ENCODE peak calls at places on chromosomes 2 and 18, in four cellular contexts. L is astrocyte, Q is Peyer's patch, P is PC-3. I is an unnamed sample.
A peak's percentile ranks its signal among the peaks of the same experiment; 100 is the strongest.

GRCh38 chr2:142872900-142873724 is 4.4 kb upstream of the KYNU start:
- DNase-seq in P (peak; percentile 87), L (peak; percentile 83), Q (no peak), I (peak; percentile 89)

GRCh38 chr2:217662984-217663602 is 339.7 kb downstream of the TNS1 start:
- DNase-seq in L (peak; percentile 34), Q (no peak), P (peak; percentile 43), I (no peak)

GRCh38 chr2:217920879-217921603 is 81.8 kb downstream of the TNS1 start:
- DNase-seq in Q (no peak), L (peak; percentile 63), P (no peak), I (no peak)

GRCh38 chr2:64562148-64562784 is 38.1 kb downstream of the AFTPH start:
- DNase-seq in L (no peak), Q (no peak), P (peak; percentile 71), I (peak; percentile 11)

GRCh38 chr2:177338177-177338721 is 54.3 kb upstream of the AGPS start:
- DNase-seq in L (peak; percentile 78), P (peak; percentile 88), Q (no peak), I (peak; percentile 63)

GRCh38 chr2:9639740-9640337 is 9.0 kb upstream of the YWHAQ start:
- DNase-seq in Q (no peak), L (no peak), P (no peak), I (no peak)

GRCh38 chr2:141201161-141201560 is 929.7 kb downstream of the LRP1B start:
- DNase-seq in Q (no peak), P (no peak), L (peak; percentile 55), I (no peak)

GRCh38 chr2:70607121-70607551 is 53.5 kb upstream of the TGFA start:
- DNase-seq in L (peak; percentile 42), Q (no peak), P (no peak), I (no peak)

GRCh38 chr2:24972315-24972958 is 682 bp upstream of the DNAJC27 start:
- DNase-seq in P (peak; percentile 26), Q (peak; percentile 37), L (no peak), I (peak; percentile 58)

GRCh38 chr2:69517410-69517809 is 80.2 kb upstream of the NFU1 start:
- DNase-seq in P (no peak), L (no peak), Q (no peak), I (no peak)

GRCh38 chr2:196431957-196432356 is 207.6 kb upstream of the CCDC150 start:
- DNase-seq in L (no peak), Q (no peak), P (peak; percentile 56), I (peak; percentile 19)

GRCh38 chr18:13606589-13607254 is 119.6 kb downstream of the FAM210A start:
- DNase-seq in L (no peak), P (no peak), Q (no peak), I (peak; percentile 57)

GRCh38 chr2:229815858-229816257 is 101.5 kb upstream of the DNER start:
- DNase-seq in P (peak; percentile 51), L (peak; percentile 48), Q (no peak), I (peak; percentile 58)

GRCh38 chr2:72830273-72830672 is 4.4 kb upstream of the EXOC6B start:
- DNase-seq in L (no peak), Q (no peak), P (no peak), I (no peak)

GRCh38 chr2:143946436-143947385 is 573.2 kb downstream of the ZEB2 start:
- DNase-seq in L (no peak), Q (no peak), P (no peak), I (no peak)

GRCh38 chr2:43192939-43193651 is 33.3 kb downstream of the ZFP36L2 start:
- DNase-seq in L (no peak), Q (no peak), P (no peak), I (no peak)

GRCh38 chr2:175431054-175431780 is 249.7 kb upstream of the ATP5MC3 start:
- DNase-seq in L (no peak), P (no peak), Q (no peak), I (no peak)

GRCh38 chr2:183926433-183926832 is 671.9 kb upstream of the ZNF804A start:
- DNase-seq in P (no peak), L (no peak), Q (no peak), I (no peak)

GRCh38 chr2:36246320-36246990 is 109.1 kb upstream of the CRIM1 start:
- DNase-seq in P (no peak), Q (no peak), L (peak; percentile 59), I (no peak)

GRCh38 chr18:33584845-33585775 is 7.1 kb downstream of the ASXL3 start:
- DNase-seq in Q (no peak), L (no peak), P (no peak), I (no peak)

GRCh38 chr2:38876407-38876806 is 631 bp downstream of the MORN2 start:
- DNase-seq in Q (no peak), L (no peak), P (no peak), I (peak; percentile 2)

GRCh38 chr2:100397976-100398375 is 19.5 kb downstream of the CHST10 start:
- DNase-seq in P (no peak), Q (no peak), L (no peak), I (no peak)

GRCh38 chr2:15705839-15706386 is 114.2 kb downstream of the DDX1 start:
- DNase-seq in Q (no peak), L (no peak), P (no peak), I (no peak)

GRCh38 chr18:48238636-48239035 is 170.5 kb downstream of the ZBTB7C start:
- DNase-seq in L (no peak), P (no peak), Q (no peak), I (no peak)

GRCh38 chr2:134086594-134087219 is 167.2 kb upstream of the MGAT5 start:
- DNase-seq in L (no peak), Q (no peak), P (no peak), I (no peak)

GRCh38 chr2:101479328-101479727 is 4.4 kb upstream of the RFX8 start:
- DNase-seq in Q (no peak), P (no peak), L (no peak), I (no peak)

GRCh38 chr18:8661754-8662573 is 43.4 kb upstream of the MTCL1 start:
- DNase-seq in L (peak; percentile 67), P (peak; percentile 53), Q (no peak), I (peak; percentile 28)

GRCh38 chr2:150339951-150340350 is 147.5 kb downstream of the RND3 start:
- DNase-seq in L (peak; percentile 27), P (no peak), Q (no peak), I (peak; percentile 58)

GRCh38 chr2:153519260-153519875 is 40.8 kb upstream of the RPRM start:
- DNase-seq in P (peak; percentile 77), Q (no peak), L (peak; percentile 21), I (peak; percentile 50)

GRCh38 chr2:152729844-152730243 is 11.4 kb downstream of the ARL6IP6 start:
- DNase-seq in Q (no peak), P (no peak), L (no peak), I (no peak)

GRCh38 chr2:84515788-84516187 is 510 bp upstream of the DNAH6 start:
- DNase-seq in L (no peak), P (no peak), Q (no peak), I (no peak)

GRCh38 chr2:86225581-86225980 is 26.3 kb downstream of the MRPL35 start:
- DNase-seq in L (no peak), P (no peak), Q (peak; percentile 76), I (peak; percentile 10)

GRCh38 chr2:181953773-181954537 is 31.7 kb upstream of the PPP1R1C start:
- DNase-seq in P (peak; percentile 83), Q (peak; percentile 24), L (peak; percentile 50), I (peak; percentile 75)

GRCh38 chr2:233983445-233983844 is 66.3 kb downstream of the TRPM8 start:
- DNase-seq in L (no peak), Q (no peak), P (no peak), I (no peak)

GRCh38 chr2:161228511-161229240 is 68.4 kb downstream of the TANK start:
- DNase-seq in P (peak; percentile 96), L (peak; percentile 6), Q (no peak), I (no peak)

GRCh38 chr2:239224249-239224605 is 176.6 kb downstream of the HDAC4 start:
- DNase-seq in P (no peak), L (no peak), Q (no peak), I (no peak)

GRCh38 chr2:113890253-113891235 is 655 bp downstream of the ACTR3 start:
- DNase-seq in Q (peak; percentile 81), L (peak; percentile 73), P (peak; percentile 75), I (peak; percentile 74)
- TF ChIP-seq CTCF in Q (no peak), L (no peak), P (no peak), I (no peak)

GRCh38 chr2:230864122-230864604 is 579 bp upstream of the ITM2C start:
- DNase-seq in Q (no peak), L (no peak), P (no peak), I (no peak)
- H3K4me3 ChIP-seq in Q (peak overlapping the region; percentile 72), L (peak overlapping the region; percentile 67), P (peak overlapping the region; percentile 97), I (peak overlapping the region; percentile 69)

GRCh38 chr2:232886632-232887031 is 16.6 kb downstream of the SNORC start:
- DNase-seq in Q (no peak), P (no peak), L (no peak), I (no peak)

GRCh38 chr2:232886176-232886575 is 16.1 kb downstream of the SNORC start:
- DNase-seq in Q (no peak), L (no peak), P (no peak), I (no peak)

GRCh38 chr2:232884001-232884421 is 13.9 kb downstream of the SNORC start:
- DNase-seq in Q (no peak), P (no peak), L (no peak), I (no peak)

GRCh38 chr2:232884549-232885263 is 14.6 kb downstream of the SNORC start:
- DNase-seq in Q (no peak), L (no peak), P (no peak), I (no peak)

DNA sequence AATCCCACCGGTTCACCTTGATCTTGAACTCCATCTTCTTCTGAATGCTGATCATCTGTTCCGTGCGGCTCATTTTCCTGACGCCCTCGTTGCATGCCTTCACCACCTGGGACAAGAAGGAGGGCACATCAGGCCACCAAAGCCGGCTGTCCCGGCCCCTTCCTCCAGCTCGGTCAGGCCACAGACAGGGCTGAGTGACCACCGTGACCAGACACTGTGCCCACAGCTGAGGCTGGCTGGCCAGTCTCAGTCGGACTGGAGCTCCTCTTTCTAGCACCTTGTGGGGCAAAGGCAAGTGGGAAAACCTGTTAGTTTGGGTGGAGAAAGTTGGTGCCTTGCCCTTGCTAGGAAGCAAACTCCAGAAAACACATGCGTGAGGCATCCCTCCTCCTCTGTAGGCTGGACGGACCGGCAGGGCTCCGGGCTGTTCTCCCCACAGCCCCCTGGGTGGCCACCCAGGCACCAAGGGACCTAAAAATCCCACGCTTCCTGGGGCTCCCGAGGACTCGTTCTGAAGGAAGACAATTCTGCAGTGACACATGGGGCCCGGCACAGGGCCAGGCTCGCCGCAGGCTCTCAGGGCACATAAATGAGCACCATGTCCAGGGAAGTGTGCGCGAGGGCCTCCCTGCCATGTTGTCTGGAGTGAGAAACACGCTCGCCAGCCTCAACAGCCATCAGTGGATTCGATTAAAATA is 15.3 kb downstream of the SNORC start:
- DNase-seq in P (peak; percentile 60), Q (no peak), L (no peak), I (no peak)
- TF ChIP-seq CTCF in P (no peak), Q (no peak), L (no peak), I (no peak)

DNA sequence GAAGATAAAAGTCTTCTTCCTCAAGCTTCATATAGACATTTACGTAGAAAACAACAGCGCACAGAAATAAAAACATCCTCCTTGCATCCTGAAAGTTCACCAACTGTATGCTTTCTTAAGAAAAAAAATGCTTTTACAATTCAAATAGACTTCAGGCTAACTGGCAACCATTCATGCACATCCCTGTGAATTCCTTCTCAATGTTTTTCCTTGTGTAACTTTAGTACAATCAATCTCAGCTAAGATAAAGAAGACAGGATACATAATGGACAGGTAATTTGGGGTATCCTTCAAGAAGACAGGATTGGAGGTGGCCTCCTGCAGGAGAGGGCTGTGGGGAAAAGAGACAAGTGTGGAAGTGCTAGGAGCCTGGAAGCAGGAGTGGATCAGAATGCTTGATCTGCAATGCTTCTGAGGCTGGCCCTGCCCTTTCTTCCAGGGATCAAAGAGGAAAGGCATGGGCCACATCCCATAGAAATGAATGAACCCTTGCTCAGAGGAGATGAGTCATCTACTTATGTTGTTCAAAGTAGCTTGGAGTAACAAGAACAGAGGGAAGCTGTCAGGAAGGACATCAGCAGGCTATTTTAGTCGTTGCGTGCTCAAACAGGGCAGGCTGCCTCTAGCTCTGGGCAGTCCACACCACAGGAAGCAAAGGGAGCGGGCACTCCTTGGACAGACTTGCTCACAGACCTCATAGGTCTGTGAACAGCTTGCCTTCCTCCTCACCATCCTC is 126.6 kb downstream of the TMEM131 start:
- DNase-seq in L (peak; percentile 94), P (peak; percentile 95), Q (no peak), I (peak; percentile 88)
- H3K4me3 ChIP-seq in L (peak overlapping the region; percentile 34), P (peak overlapping the region; percentile 50), Q (no peak overlapping the region), I (peak overlapping the region; percentile 7)